ENCODE peak calls at places on chromosome 6, in seven cellular contexts. L is BJ, Q is GM23338, K is AG09309, O is colonic mucosa, F is PC-9, I is upper lobe of right lung. A is an unnamed sample.
A peak's percentile ranks its signal among the peaks of the same experiment; 100 is the strongest.

GRCh38 chr6:31208506-31208905 is 38.0 kb upstream of the POU5F1 start:
- DNase-seq in O (no peak), K (no peak), L (no peak), Q (no peak), I (no peak), F (no peak), A (no peak)

GRCh38 chr6:79302341-79302740 is 67.9 kb upstream of the HMGN3 start:
- DNase-seq in F (peak; percentile 84), I (no peak), Q (no peak), K (no peak), L (no peak), O (no peak), A (no peak)

GRCh38 chr6:124793406-124793805 is 168.8 kb upstream of the RNF217 start:
- DNase-seq in I (no peak), K (no peak), Q (no peak), F (no peak), L (no peak), O (no peak), A (no peak)

GRCh38 chr6:153511896-153512496 is 380.9 kb upstream of the RGS17 start:
- DNase-seq in Q (peak; percentile 77), F (no peak), O (no peak), K (no peak), I (no peak), L (no peak), A (peak; percentile 44)

GRCh38 chr6:4102687-4103244 is 23.8 kb upstream of the FAM217A start:
- DNase-seq in K (no peak), O (peak; percentile 49), L (no peak), F (no peak), I (no peak), Q (no peak), A (no peak)

GRCh38 chr6:159267165-159267564 is 98.0 kb downstream of the FNDC1 start:
- DNase-seq in K (no peak), Q (peak; percentile 57), O (no peak), I (no peak), L (no peak), F (no peak), A (no peak)

GRCh38 chr6:68641172-68641571 is 6.1 kb downstream of the ADGRB3 start:
- DNase-seq in K (no peak), O (no peak), Q (no peak), L (no peak), F (no peak), I (no peak), A (no peak)

GRCh38 chr6:14612016-14612415 is 494.4 kb downstream of the CD83 start:
- DNase-seq in F (no peak), Q (no peak), K (no peak), L (peak; percentile 2), I (no peak), O (no peak), A (peak; percentile 63)

GRCh38 chr6:6717953-6718352 is 129.4 kb downstream of the LY86 start:
- DNase-seq in F (no peak), Q (no peak), I (no peak), K (no peak), L (no peak), O (no peak), A (no peak)

GRCh38 chr6:157148391-157149323 is 174.7 kb downstream of the TMEM242 start:
- DNase-seq in F (peak; percentile 51), L (peak; percentile 80), O (no peak), Q (no peak), I (no peak), K (peak; percentile 76), A (peak; percentile 90)

GRCh38 chr6:159969204-159969912 is 476 bp downstream of the IGF2R start:
- DNase-seq in O (no peak), K (no peak), I (peak; percentile 82), Q (peak; percentile 65), L (no peak), F (no peak), A (no peak)

GRCh38 chr6:125904871-125905270 is 51.7 kb upstream of the HINT3 start:
- DNase-seq in Q (no peak), I (no peak), O (no peak), F (no peak), K (peak; percentile 39), L (no peak), A (peak; percentile 29)

GRCh38 chr6:52642381-52642780 is 28.5 kb upstream of the TMEM14A start:
- DNase-seq in Q (no peak), K (no peak), O (no peak), F (no peak), L (no peak), I (no peak), A (no peak)

GRCh38 chr6:52643158-52643557 is 27.8 kb upstream of the TMEM14A start:
- DNase-seq in L (no peak), F (no peak), O (no peak), I (no peak), K (no peak), Q (no peak), A (no peak)

GRCh38 chr6:52645976-52646375 is 24.9 kb upstream of the TMEM14A start:
- DNase-seq in K (no peak), I (no peak), L (no peak), Q (no peak), F (no peak), O (no peak), A (no peak)

GRCh38 chr6:52641826-52642225 is 29.1 kb upstream of the TMEM14A start:
- DNase-seq in F (no peak), Q (no peak), I (no peak), K (no peak), O (no peak), L (no peak), A (no peak)

DNA sequence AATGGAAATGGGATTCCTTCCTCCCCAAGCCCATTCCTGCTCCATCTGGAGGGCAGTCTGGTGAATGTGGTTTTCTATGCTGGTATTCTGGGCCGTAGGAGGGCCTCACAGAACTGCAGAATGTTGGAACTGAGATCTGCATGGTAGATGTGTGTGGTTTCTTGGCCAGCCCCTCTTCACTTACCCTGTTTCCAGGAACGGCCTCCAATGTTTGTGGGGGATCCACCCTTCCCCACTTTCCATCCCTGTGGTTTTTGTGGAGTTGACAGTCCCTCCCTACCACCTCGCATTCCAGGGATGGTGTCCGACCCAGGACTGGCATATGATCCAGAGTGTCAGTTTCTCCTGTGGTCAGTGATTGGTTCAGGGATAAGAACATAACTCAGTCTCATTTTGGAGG is 26.7 kb upstream of the TMEM14A start:
- DNase-seq in F (no peak), K (no peak), L (no peak), O (no peak), Q (no peak), I (no peak), A (no peak)
- H3K4me3 ChIP-seq in F (no peak overlapping the region), K (no peak overlapping the region), L (no peak overlapping the region), O (no peak overlapping the region), Q (no peak overlapping the region), I (no peak overlapping the region), A (no peak overlapping the region)

GRCh38 chr6:45830441-45831139 is 185.1 kb downstream of the CLIC5 start:
- DNase-seq in I (no peak), Q (no peak), F (no peak), O (no peak), L (no peak), K (no peak), A (no peak)

GRCh38 chr6:45832063-45832462 is 183.6 kb downstream of the CLIC5 start:
- DNase-seq in L (no peak), O (no peak), Q (no peak), I (no peak), F (no peak), K (no peak), A (no peak)

GRCh38 chr6:45827952-45828530 is 187.6 kb downstream of the CLIC5 start:
- DNase-seq in I (no peak), F (no peak), L (no peak), Q (no peak), K (no peak), O (no peak), A (no peak)

DNA sequence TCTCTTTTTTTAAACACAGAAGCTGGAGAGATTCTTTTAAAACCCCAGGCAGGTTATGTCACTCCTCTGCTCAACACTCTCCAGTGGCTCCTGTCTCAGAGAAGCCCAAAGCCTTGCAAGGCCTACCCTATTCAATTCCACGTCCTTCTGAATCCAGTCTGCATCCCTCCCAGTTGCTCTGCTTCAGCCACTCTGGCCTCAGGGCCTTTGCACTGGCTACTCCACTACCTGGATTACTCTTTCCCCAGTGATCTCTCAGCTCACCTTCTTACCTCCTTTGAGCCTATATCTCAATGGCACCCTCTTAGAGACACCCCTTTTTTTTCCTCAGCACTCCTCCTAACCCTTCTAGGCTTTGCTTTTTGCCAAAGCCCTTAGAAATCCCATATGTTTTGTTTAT is 185.8 kb downstream of the CLIC5 start:
- DNase-seq in K (no peak), Q (no peak), L (no peak), I (no peak), O (no peak), F (no peak), A (no peak)
- TF ChIP-seq CTCF in K (no peak), Q (no peak), L (no peak), I (no peak), O (no peak), F (no peak), A (no peak)

DNA sequence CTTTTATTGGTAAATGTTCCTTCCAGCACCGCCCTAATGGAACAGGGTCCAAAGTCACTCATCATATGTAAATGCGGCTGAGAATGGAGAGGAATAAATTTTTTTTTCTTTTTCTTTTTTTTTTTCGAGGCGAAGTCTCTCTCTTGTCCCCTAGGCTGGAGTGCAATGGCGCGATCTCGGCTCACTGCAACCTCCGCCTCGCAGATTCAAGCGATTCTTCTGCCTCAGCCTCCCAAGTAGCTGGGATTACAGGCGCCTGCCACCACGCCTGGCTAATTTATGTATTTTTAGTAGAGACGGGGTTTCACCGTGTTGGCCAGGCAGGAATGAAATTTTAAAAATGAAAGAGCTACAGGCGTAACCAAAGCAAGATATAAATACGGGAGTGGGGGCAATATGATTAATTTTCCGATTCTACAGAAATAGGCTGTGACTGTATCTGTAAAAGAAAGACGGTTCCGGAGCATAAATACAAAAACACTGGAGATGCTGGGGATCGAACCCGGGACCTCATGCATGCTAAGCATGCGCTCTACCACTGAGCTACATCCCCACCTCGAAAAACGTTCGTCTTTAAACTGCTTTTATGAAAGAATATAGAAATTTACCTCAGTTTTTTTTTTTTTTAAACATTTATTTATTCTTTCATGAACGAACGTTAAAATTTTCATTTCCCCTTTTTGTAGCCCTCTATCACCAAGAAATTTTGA is 132.2 kb downstream of the GPX5 start:
- DNase-seq in F (peak; percentile 49), K (no peak), Q (peak; percentile 77), O (peak; percentile 59), I (no peak), L (peak; percentile 15), A (peak; percentile 81)
- H3K4me3 ChIP-seq in F (peak overlapping the region; percentile 88), K (peak overlapping the region; percentile 40), Q (peak overlapping the region; percentile 73), O (peak overlapping the region; percentile 31), I (peak overlapping the region; percentile 31), L (peak overlapping the region; percentile 34), A (peak overlapping the region; percentile 64)

GRCh38 chr6:81735756-81736380 is 16.6 kb downstream of the TENT5A start:
- DNase-seq in O (no peak), K (no peak), L (no peak), I (no peak), F (no peak), Q (no peak), A (no peak)

GRCh38 chr6:81736428-81736827 is 16.1 kb downstream of the TENT5A start:
- DNase-seq in O (no peak), Q (no peak), I (no peak), L (no peak), K (no peak), F (no peak), A (no peak)

GRCh38 chr6:81734500-81735140 is 17.9 kb downstream of the TENT5A start:
- DNase-seq in L (no peak), F (no peak), Q (no peak), I (no peak), K (no peak), O (no peak), A (no peak)

GRCh38 chr6:81731814-81732213 is 20.7 kb downstream of the TENT5A start:
- DNase-seq in I (no peak), Q (no peak), F (no peak), O (no peak), L (no peak), K (no peak), A (no peak)

GRCh38 chr6:81734081-81734480 is 18.4 kb downstream of the TENT5A start:
- DNase-seq in I (no peak), K (no peak), O (no peak), F (no peak), Q (peak; percentile 46), L (no peak), A (no peak)
- TF ChIP-seq CTCF in I (no peak), K (no peak), O (no peak), F (no peak), Q (peak; percentile 42), L (no peak), A (no peak)

A was measured in fibroblast of the aortic adventitia.